ENCODE peak calls at places on chromosomes 7 and 10, in five cellular contexts. One of them, this sample, is unnamed.

GRCh38 chr10:90226526-90226925 is 525.1 kb downstream of the KIF20B start:
- DNase-seq in stimulated activated naive CD4-positive, alpha-beta T cell: no peak
- DNase-seq in stimulated activated CD4-positive, alpha-beta T cell treated with anti-CD3 and anti-CD28 coated beads, Interleukin-12 subunit alpha, Interleukin-12 subunit beta, amount 100 ng/mL, for 4 hours: no peak
- DNase-seq in skeletal muscle cell: no peak
- DNase-seq in nucleus accumbens: no peak
- DNase-seq in this sample: no peak

GRCh38 chr10:92590623-92591549 is 2.0 kb upstream of the KIF11 start:
- DNase-seq in stimulated activated naive CD4-positive, alpha-beta T cell: no peak
- DNase-seq in stimulated activated CD4-positive, alpha-beta T cell treated with anti-CD3 and anti-CD28 coated beads, Interleukin-12 subunit alpha, Interleukin-12 subunit beta, amount 100 ng/mL, for 4 hours: no peak
- DNase-seq in skeletal muscle cell: no peak
- DNase-seq in nucleus accumbens: peak
- DNase-seq in this sample: no peak

GRCh38 chr10:12466701-12467100 is 117.4 kb downstream of the CAMK1D start:
- DNase-seq in stimulated activated naive CD4-positive, alpha-beta T cell: no peak
- DNase-seq in stimulated activated CD4-positive, alpha-beta T cell treated with anti-CD3 and anti-CD28 coated beads, Interleukin-12 subunit alpha, Interleukin-12 subunit beta, amount 100 ng/mL, for 4 hours: no peak
- DNase-seq in skeletal muscle cell: peak
- DNase-seq in nucleus accumbens: no peak
- DNase-seq in this sample: no peak

GRCh38 chr10:124416733-124417132 is 2.0 kb downstream of the OAT start:
- DNase-seq in stimulated activated naive CD4-positive, alpha-beta T cell: no peak
- DNase-seq in stimulated activated CD4-positive, alpha-beta T cell treated with anti-CD3 and anti-CD28 coated beads, Interleukin-12 subunit alpha, Interleukin-12 subunit beta, amount 100 ng/mL, for 4 hours: no peak
- DNase-seq in skeletal muscle cell: no peak
- DNase-seq in nucleus accumbens: no peak
- DNase-seq in this sample: no peak

GRCh38 chr10:132360766-132361447 is 28.9 kb downstream of the LRRC27 start:
- DNase-seq in stimulated activated naive CD4-positive, alpha-beta T cell: no peak
- DNase-seq in stimulated activated CD4-positive, alpha-beta T cell treated with anti-CD3 and anti-CD28 coated beads, Interleukin-12 subunit alpha, Interleukin-12 subunit beta, amount 100 ng/mL, for 4 hours: peak
- DNase-seq in skeletal muscle cell: no peak
- DNase-seq in nucleus accumbens: no peak
- DNase-seq in this sample: no peak

GRCh38 chr10:36489928-36490279 is 635.5 kb upstream of the ANKRD30A start:
- DNase-seq in stimulated activated naive CD4-positive, alpha-beta T cell: no peak
- DNase-seq in stimulated activated CD4-positive, alpha-beta T cell treated with anti-CD3 and anti-CD28 coated beads, Interleukin-12 subunit alpha, Interleukin-12 subunit beta, amount 100 ng/mL, for 4 hours: no peak
- DNase-seq in skeletal muscle cell: peak
- DNase-seq in nucleus accumbens: no peak
- DNase-seq in this sample: no peak

GRCh38 chr7:106493041-106493731 is 167.8 kb downstream of the CCDC71L start:
- DNase-seq in stimulated activated naive CD4-positive, alpha-beta T cell: no peak
- DNase-seq in stimulated activated CD4-positive, alpha-beta T cell treated with anti-CD3 and anti-CD28 coated beads, Interleukin-12 subunit alpha, Interleukin-12 subunit beta, amount 100 ng/mL, for 4 hours: no peak
- DNase-seq in skeletal muscle cell: no peak
- DNase-seq in nucleus accumbens: no peak
- DNase-seq in this sample: peak

GRCh38 chr10:102112210-102112817 is 7.9 kb downstream of the LDB1 start:
- DNase-seq in stimulated activated naive CD4-positive, alpha-beta T cell: no peak
- DNase-seq in stimulated activated CD4-positive, alpha-beta T cell treated with anti-CD3 and anti-CD28 coated beads, Interleukin-12 subunit alpha, Interleukin-12 subunit beta, amount 100 ng/mL, for 4 hours: no peak
- DNase-seq in skeletal muscle cell: no peak
- DNase-seq in nucleus accumbens: no peak
- DNase-seq in this sample: no peak

GRCh38 chr7:36155811-36156361 is 2.8 kb downstream of the EEPD1 start:
- DNase-seq in stimulated activated naive CD4-positive, alpha-beta T cell: no peak
- DNase-seq in stimulated activated CD4-positive, alpha-beta T cell treated with anti-CD3 and anti-CD28 coated beads, Interleukin-12 subunit alpha, Interleukin-12 subunit beta, amount 100 ng/mL, for 4 hours: no peak
- DNase-seq in skeletal muscle cell: no peak
- DNase-seq in nucleus accumbens: no peak
- DNase-seq in this sample: peak